ENCODE peak calls at places on chromosome 9, in eight cellular contexts. X is GM10248, B is endodermal cell, L is left ventricle myocardium inferior, U is RWPE1, S is fibroblast of the aortic adventitia, V is AG10803, G is neural crest cell. M is an unnamed sample.

GRCh38 chr9:83066771-83067170 is 3.8 kb upstream of the RASEF start:
- DNase-seq in X (no peak), B (no peak), L (no peak), U (peak; percentile 69), S (peak; percentile 86), V (peak; percentile 85), G (no peak), M (no peak)

GRCh38 chr9:1890806-1891205 is 124.3 kb upstream of the SMARCA2 start:
- DNase-seq in X (no peak), B (no peak), L (no peak), U (no peak), S (peak; percentile 2), V (no peak), G (no peak), M (no peak)

GRCh38 chr9:33466565-33467495 is 6.9 kb downstream of the NOL6 start:
- DNase-seq in X (peak; percentile 83), B (peak; percentile 95), L (peak; percentile 53), U (peak; percentile 65), S (peak; percentile 42), V (peak; percentile 24), G (peak; percentile 76), M (peak; percentile 88)

GRCh38 chr9:88998911-88999310 is 7.6 kb downstream of the S1PR3 start:
- DNase-seq in X (no peak), B (no peak), L (peak; percentile 66), U (no peak), S (peak; percentile 84), V (peak; percentile 69), G (no peak), M (no peak)

GRCh38 chr9:101028346-101029299 is at the start of gene PLPPR1:
- DNase-seq in X (peak; percentile 10), B (peak; percentile 92), L (peak; percentile 18), U (peak; percentile 30), S (peak; percentile 21), V (peak; percentile 24), G (peak; percentile 72), M (peak; percentile 77)

GRCh38 chr9:84668204-84669007 is 1.1 kb upstream of the NTRK2 start:
- DNase-seq in X (peak; percentile 61), B (peak; percentile 95), L (peak; percentile 65), U (peak; percentile 83), S (peak; percentile 35), V (peak; percentile 42), G (peak; percentile 82), M (peak; percentile 84)

GRCh38 chr9:95142728-95143127 is 174.8 kb downstream of the FANCC start:
- DNase-seq in X (no peak), B (no peak), L (no peak), U (no peak), S (no peak), V (no peak), G (no peak), M (no peak)

GRCh38 chr9:132486706-132487350 is 76.8 kb downstream of the CFAP77 start:
- DNase-seq in X (no peak), B (no peak), L (no peak), U (no peak), S (no peak), V (no peak), G (no peak), M (no peak)

GRCh38 chr9:2681981-2682380 is 35.3 kb upstream of the KCNV2 start:
- DNase-seq in X (no peak), B (no peak), L (no peak), U (no peak), S (no peak), V (no peak), G (no peak), M (no peak)

GRCh38 chr9:3746296-3747275 is 220.8 kb upstream of the RFX3 start:
- DNase-seq in X (no peak), B (no peak), L (no peak), U (peak; percentile 84), S (peak; percentile 80), V (peak; percentile 87), G (no peak), M (no peak)

GRCh38 chr9:73116030-73116429 is 35.6 kb upstream of the ANXA1 start:
- DNase-seq in X (peak; percentile 17), B (no peak), L (no peak), U (peak; percentile 46), S (peak; percentile 64), V (peak; percentile 47), G (no peak), M (no peak)

GRCh38 chr9:137589441-137590122 is 730 bp downstream of the ZMYND19 start:
- DNase-seq in X (no peak), B (peak; percentile 64), L (no peak), U (no peak), S (no peak), V (no peak), G (no peak), M (no peak)

DNA sequence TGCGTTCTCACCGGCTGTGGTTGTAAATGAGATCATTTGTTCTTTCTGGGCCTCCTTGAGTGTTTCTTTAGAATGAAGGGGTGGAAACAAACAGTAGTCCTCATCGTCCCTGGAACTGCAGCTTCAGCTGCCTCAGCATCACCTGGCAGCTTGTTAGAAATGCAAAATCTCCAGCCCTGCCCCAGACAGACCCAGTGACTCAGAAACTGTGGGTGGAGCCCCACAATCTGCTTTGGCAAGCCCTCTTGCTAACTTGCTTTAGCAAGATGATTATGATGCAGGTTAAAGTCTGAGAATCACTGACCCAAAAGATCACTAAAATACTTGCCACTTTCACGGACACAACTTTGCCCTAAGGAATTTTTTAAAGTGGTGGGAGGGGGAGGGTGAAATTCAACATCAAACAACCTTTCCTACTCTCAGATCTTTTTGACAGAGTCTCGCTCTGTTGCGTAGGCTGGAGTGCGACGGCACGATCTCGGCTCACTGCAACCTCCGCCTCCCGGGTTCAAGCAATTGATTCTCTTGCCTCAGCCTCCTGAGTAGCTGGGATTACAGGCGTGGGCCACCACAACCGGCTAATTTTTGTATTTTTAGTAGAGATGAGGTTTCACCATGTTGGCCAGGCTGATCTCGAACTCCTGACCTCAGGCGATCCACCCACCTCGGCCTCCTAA is 86.0 kb downstream of the BRINP1 start:
- DNase-seq in X (no peak), B (peak; percentile 89), L (peak; percentile 15), U (peak; percentile 8), S (no peak), V (peak; percentile 3), G (no peak), M (peak; percentile 55)
- TF ChIP-seq CTCF in X (no peak), B (no peak), L (no peak), U (no peak), S (no peak), V (no peak), G (no peak), M (no peak)

GRCh38 chr9:98217255-98217654 is 24.8 kb upstream of the CORO2A start:
- DNase-seq in X (no peak), B (no peak), L (no peak), U (no peak), S (no peak), V (no peak), G (no peak), M (no peak)

GRCh38 chr9:98214811-98215210 is 22.4 kb upstream of the CORO2A start:
- DNase-seq in X (no peak), B (peak; percentile 37), L (no peak), U (no peak), S (no peak), V (no peak), G (no peak), M (no peak)

GRCh38 chr9:98215821-98216220 is 23.4 kb upstream of the CORO2A start:
- DNase-seq in X (no peak), B (peak; percentile 77), L (no peak), U (no peak), S (peak; percentile 12), V (peak; percentile 31), G (peak; percentile 54), M (peak; percentile 54)

GRCh38 chr9:98216391-98216790 is 24.0 kb upstream of the CORO2A start:
- DNase-seq in X (no peak), B (no peak), L (no peak), U (no peak), S (no peak), V (no peak), G (no peak), M (no peak)

DNA sequence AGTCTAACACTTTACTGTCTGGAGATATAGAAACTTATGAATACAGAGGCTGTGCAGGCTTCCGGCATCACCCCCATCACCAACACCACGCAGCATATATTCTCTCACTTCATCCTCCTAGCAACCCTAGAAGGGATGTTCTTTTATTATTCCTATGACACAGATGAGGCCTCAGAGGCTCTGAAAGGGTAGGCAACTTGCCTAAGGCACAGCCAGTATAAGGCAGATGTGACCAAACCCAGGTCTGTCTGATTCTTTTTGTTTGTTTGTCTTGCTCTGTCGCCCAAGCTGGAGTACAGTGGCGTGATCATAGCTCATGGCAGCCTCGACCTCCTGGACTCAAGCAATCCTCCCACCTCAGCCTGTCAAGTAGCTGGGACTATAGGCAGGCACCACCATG is 22.8 kb upstream of the CORO2A start:
- DNase-seq in X (no peak), B (no peak), L (no peak), U (no peak), S (no peak), V (no peak), G (no peak), M (no peak)
- TF ChIP-seq CTCF in X (no peak), B (no peak), L (no peak), U (no peak), S (no peak), V (no peak), G (no peak), M (no peak)

GRCh38 chr9:79408617-79409016 is 163.1 kb upstream of the TLE4 start:
- DNase-seq in X (no peak), B (no peak), L (no peak), U (no peak), S (no peak), V (peak; percentile 74), G (no peak), M (no peak)

GRCh38 chr9:79408200-79408599 is 163.6 kb upstream of the TLE4 start:
- DNase-seq in X (no peak), B (peak; percentile 52), L (no peak), U (no peak), S (no peak), V (peak; percentile 3), G (no peak), M (no peak)

DNA sequence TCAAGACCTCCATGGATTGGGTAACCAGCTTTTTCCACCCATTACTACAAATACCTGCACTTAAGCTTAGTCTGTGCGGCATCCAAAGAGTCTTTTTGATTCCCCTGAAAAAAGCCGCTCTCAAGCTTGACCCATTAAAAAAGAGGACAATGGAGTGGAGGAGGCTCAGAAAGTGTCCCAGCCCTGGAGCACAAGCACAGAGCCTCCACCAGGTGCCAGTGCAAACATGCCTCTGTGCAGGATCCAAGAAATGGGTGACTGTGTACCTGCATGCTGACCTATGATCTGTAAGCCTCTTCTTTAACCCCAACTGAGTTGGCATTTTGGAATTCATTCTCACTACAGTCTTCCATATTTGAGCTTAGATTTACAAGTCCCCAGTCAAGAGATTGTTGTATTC is 168.3 kb upstream of the TLE4 start:
- DNase-seq in X (no peak), B (no peak), L (no peak), U (no peak), S (no peak), V (no peak), G (no peak), M (no peak)
- TF ChIP-seq CTCF in X (no peak), B (peak; percentile 33), L (no peak), U (no peak), S (no peak), V (no peak), G (no peak), M (no peak)

DNA sequence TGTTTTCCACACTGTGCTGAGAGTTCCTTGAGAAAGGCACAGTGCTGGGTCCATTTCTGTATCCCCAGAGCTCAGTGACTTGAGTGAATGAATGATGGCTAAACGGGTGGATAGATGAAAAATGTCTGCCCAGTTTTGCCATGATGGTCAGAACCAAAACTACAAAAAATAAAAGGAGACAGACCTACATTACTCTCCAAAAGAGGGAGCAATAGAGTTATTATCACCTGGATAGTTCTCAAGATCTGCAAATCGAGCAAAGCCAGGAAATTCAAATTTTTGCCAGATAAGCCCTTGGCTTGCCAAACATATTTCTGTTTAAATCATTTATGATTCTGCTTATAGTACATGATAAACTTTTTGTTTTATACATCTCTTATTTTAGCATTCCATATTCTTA is 214.2 kb upstream of the ZNF462 start:
- DNase-seq in X (no peak), B (no peak), L (no peak), U (peak; percentile 55), S (peak; percentile 1), V (peak; percentile 16), G (no peak), M (no peak)
- TF ChIP-seq CTCF in X (no peak), B (peak; percentile 55), L (peak; percentile 43), U (peak; percentile 43), S (no peak), V (peak; percentile 38), G (no peak), M (no peak)

M was measured in WTC11.